ENCODE peak calls at places on chromosomes 6 and 20, in six cellular contexts. K is colonic mucosa; V is effector memory CD4-positive, alpha-beta T cell; X is testis; W is skeletal muscle cell; Y is dorsolateral prefrontal cortex. Q is an unnamed sample.

GRCh38 chr6:13760307-13760706 is 48.7 kb upstream of the RANBP9 start:
- DNase-seq in X (no peak), V (no peak), Y (no peak), W (no peak), K (no peak), Q (no peak)

GRCh38 chr20:32762754-32763201 is 593 bp downstream of the DNMT3B start:
- DNase-seq in V (no peak), Y (no peak), X (no peak), K (peak; percentile 32), W (no peak), Q (peak; percentile 68)

GRCh38 chr6:35494161-35494563 is 2.7 kb downstream of the TEAD3 start:
- DNase-seq in V (no peak), K (no peak), Y (no peak), W (no peak), X (no peak), Q (no peak)

GRCh38 chr6:55578537-55579363 is at the start of gene HMGCLL1:
- DNase-seq in K (peak; percentile 26), V (no peak), W (no peak), X (peak; percentile 84), Y (peak; percentile 66), Q (peak; percentile 63)

GRCh38 chr20:20084296-20084752 is 32.0 kb downstream of the CFAP61 start:
- DNase-seq in K (no peak), Y (peak; percentile 27), W (no peak), V (no peak), X (no peak), Q (no peak)

GRCh38 chr6:159168536-159169192 is 536 bp upstream of the FNDC1 start:
- DNase-seq in X (peak; percentile 73), Y (no peak), K (peak; percentile 19), V (no peak), W (no peak), Q (no peak)

GRCh38 chr20:17579369-17580039 is 9.6 kb downstream of the DSTN start:
- DNase-seq in X (no peak), V (no peak), W (no peak), K (no peak), Y (no peak), Q (no peak)

GRCh38 chr6:75376347-75377024 is 91.9 kb upstream of the TMEM30A start:
- DNase-seq in K (no peak), W (no peak), Y (no peak), X (no peak), V (no peak), Q (no peak)

GRCh38 chr6:57069228-57069627 is 20.8 kb upstream of the ZNF451 start:
- DNase-seq in W (no peak), V (no peak), Y (no peak), K (no peak), X (no peak), Q (no peak)

GRCh38 chr6:28922841-28923317 is 906 bp downstream of the TRIM27 start:
- DNase-seq in X (peak; percentile 64), W (no peak), Y (peak; percentile 17), V (peak; percentile 7), K (peak; percentile 55), Q (no peak)

GRCh38 chr6:76876922-76877553 is 586.3 kb downstream of the HTR1B start:
- DNase-seq in V (no peak), X (peak; percentile 82), Y (no peak), K (peak; percentile 65), W (no peak), Q (peak; percentile 36)

GRCh38 chr6:159745081-159745480 is 16.8 kb upstream of the ACAT2 start:
- DNase-seq in K (no peak), X (no peak), V (no peak), Y (no peak), W (no peak), Q (no peak)

GRCh38 chr6:105509506-105510331 is 106.8 kb upstream of the PREP start:
- DNase-seq in W (no peak), Y (no peak), K (no peak), X (no peak), V (no peak), Q (peak; percentile 36)

GRCh38 chr6:43868467-43868866 is 98.5 kb downstream of the VEGFA start:
- DNase-seq in Y (no peak), K (no peak), X (no peak), V (no peak), W (no peak), Q (no peak)

GRCh38 chr6:19757036-19757435 is 80.1 kb upstream of the ID4 start:
- DNase-seq in K (no peak), W (no peak), X (no peak), Y (no peak), V (no peak), Q (no peak)

GRCh38 chr6:111921108-111921507 is 47.9 kb upstream of the FYN start:
- DNase-seq in V (no peak), K (no peak), X (no peak), W (no peak), Y (no peak), Q (no peak)

GRCh38 chr20:57595041-57596030 is 24.9 kb downstream of the ZBP1 start:
- DNase-seq in V (no peak), Y (no peak), K (no peak), X (no peak), W (no peak), Q (no peak)

GRCh38 chr6:146358341-146359046 is 185.1 kb upstream of the RAB32 start:
- DNase-seq in W (no peak), V (no peak), X (no peak), K (no peak), Y (no peak), Q (no peak)

DNA sequence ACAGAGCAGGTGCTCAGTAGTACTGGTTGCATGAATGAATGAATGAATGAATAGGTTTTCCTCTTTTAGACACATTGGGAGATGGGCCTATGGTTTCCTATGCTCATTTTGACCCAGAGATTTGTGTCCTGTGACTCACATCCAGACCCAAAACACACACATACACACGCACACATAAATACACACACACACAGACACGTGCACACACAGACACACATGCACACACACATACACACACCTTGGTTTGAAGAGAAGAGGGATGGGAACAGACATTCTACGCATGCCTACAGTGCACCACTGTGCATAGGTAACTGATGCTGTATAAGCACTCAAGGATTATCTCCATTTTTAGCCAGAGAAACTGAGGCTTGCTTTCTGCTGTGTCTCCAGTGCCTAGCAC is 4.1 kb downstream of the JPH2 start:
- DNase-seq in K (no peak), Y (no peak), V (no peak), W (no peak), X (no peak), Q (peak; percentile 23)
- H3K4me3 ChIP-seq in K (peak overlapping the region; percentile 1), Y (no peak overlapping the region), V (no peak overlapping the region), W (no peak overlapping the region), X (no peak overlapping the region), Q (no peak overlapping the region)

DNA sequence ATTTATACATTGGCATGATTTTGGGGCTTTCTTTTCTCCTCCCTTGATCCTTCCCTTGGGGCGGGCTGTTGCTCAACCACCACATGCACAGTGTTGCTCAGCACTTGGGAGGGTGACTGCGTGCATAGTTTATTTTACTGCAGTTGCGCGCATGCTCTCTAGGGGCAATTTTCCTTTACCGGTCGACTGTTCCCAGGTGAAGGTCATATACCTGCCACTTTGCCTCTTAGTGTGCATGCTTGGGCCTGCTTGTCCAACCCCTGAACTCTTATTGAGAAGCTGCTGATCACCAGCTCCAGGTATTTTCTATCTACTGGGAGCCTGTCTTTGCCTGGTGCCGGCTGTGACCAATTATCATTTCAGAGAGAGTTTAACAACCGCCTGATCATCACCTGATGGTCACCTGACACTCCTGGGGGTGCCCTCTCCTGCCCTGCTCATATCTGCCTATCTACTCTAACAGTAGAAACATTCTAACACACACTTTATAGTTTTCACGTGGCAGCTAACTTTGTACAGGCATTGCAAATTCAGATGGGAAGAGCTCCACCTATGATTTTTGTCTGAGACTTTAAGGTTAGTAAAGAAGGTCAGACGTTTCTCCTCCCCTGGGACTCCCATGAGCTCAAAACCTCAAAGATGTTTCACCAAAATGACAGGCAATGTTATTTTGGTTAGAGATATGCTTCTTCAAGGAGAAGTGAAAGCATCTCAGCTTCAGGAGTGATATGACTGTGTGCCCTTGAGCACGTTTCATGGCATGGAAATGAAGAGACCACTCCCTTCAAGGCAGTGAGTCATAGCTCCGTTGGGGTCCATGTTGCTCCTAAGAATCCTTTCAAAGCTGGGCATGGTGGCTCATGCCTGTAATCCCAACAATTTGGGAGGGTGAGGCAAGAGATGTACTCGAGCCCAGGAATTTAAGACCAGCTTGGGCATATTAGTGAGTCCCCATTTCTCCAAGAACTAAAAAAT is 227.5 kb upstream of the MYLIP start:
- DNase-seq in W (no peak), Y (no peak), V (no peak), X (no peak), K (no peak), Q (peak; percentile 42)
- H3K4me3 ChIP-seq in W (no peak overlapping the region), Y (no peak overlapping the region), V (no peak overlapping the region), X (no peak overlapping the region), K (no peak overlapping the region), Q (no peak overlapping the region)

GRCh38 chr6:47483853-47484546 is 6.4 kb downstream of the CD2AP start:
- DNase-seq in X (no peak), Y (no peak), W (peak; percentile 54), V (no peak), K (no peak), Q (no peak)
- H3K4me3 ChIP-seq in X (no peak overlapping the region), Y (no peak overlapping the region), W (no peak overlapping the region), V (no peak overlapping the region), K (no peak overlapping the region), Q (no peak overlapping the region)

DNA sequence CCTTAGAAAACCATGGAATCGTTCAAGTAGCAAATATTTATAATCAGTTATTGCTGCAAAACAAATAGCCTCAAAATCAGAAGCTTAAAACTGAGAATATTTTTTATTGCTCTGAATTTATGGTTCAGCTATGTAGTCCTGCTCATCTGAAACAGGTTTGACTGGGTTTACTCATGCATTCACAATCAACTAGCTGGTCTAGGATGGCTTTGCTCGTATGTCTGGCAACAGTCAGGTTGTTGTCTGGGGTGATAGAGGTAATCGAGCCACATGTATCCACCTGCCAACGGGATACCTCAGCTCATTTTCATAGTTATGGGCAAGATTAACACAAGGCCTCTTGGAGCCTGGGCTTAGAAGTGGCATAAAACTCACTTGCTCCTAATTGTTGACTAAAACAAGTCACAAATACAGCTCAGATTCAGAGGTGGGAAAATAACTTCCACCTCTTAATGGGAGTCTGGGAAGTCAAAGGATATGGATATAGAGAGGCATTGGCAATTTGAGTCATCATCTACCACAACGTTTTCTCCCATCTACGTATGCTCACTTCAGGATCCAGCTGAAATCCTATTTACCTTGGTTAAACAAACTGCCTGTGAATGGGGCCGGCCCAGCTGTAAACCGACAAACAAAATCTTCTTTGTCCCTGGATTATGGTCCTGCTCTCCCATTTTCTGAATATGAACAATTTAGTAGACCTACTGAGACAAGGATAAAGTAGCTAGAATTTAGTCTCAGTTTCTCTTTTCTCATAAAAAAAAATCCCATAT is 54.5 kb upstream of the TENT5A start:
- DNase-seq in Y (no peak), V (no peak), K (peak; percentile 48), W (no peak), X (no peak), Q (no peak)
- H3K4me3 ChIP-seq in Y (no peak overlapping the region), V (no peak overlapping the region), K (no peak overlapping the region), W (no peak overlapping the region), X (no peak overlapping the region), Q (no peak overlapping the region)